ENCODE peak calls at places on chromosome 19, in four cellular contexts. One of them, this sample, is unnamed.

GRCh38 chr19:9306443-9306842 is 3.2 kb downstream of the ZNF699 start:
- DNase-seq in tibial nerve: no peak
- DNase-seq in heart left ventricle: no peak
- DNase-seq in spleen: no peak
- DNase-seq in this sample: no peak

GRCh38 chr19:46186101-46186716 is 38.2 kb downstream of the IGFL2 start:
- DNase-seq in tibial nerve: no peak
- DNase-seq in heart left ventricle: no peak
- DNase-seq in spleen: no peak
- DNase-seq in this sample: no peak

GRCh38 chr19:2328401-2329161 is at the start of the genes LSM7 and SPPL2B:
- DNase-seq in tibial nerve: peak; percentile 83
- DNase-seq in heart left ventricle: peak; percentile 93
- DNase-seq in spleen: peak; percentile 97
- DNase-seq in this sample: peak; percentile 89

GRCh38 chr19:2691951-2692350 is 10.5 kb downstream of the GNG7 start:
- DNase-seq in tibial nerve: no peak
- DNase-seq in heart left ventricle: no peak
- DNase-seq in spleen: no peak
- DNase-seq in this sample: no peak

GRCh38 chr19:42965204-42965603 is 28.2 kb upstream of the PSG7 start:
- DNase-seq in tibial nerve: no peak
- DNase-seq in heart left ventricle: no peak
- DNase-seq in spleen: no peak
- DNase-seq in this sample: no peak

GRCh38 chr19:38739440-38740251 is 4.6 kb downstream of the CAPN12 start:
- DNase-seq in tibial nerve: no peak
- DNase-seq in heart left ventricle: no peak
- DNase-seq in spleen: peak; percentile 73
- DNase-seq in this sample: no peak

GRCh38 chr19:15265849-15266248 is 33.6 kb upstream of the EPHX3 start:
- DNase-seq in tibial nerve: peak; percentile 84
- DNase-seq in heart left ventricle: peak; percentile 86
- DNase-seq in spleen: peak; percentile 83
- DNase-seq in this sample: peak; percentile 96

GRCh38 chr19:46716013-46716671 is 772 bp downstream of the PRKD2 start:
- DNase-seq in tibial nerve: no peak
- DNase-seq in heart left ventricle: peak; percentile 33
- DNase-seq in spleen: peak; percentile 87
- DNase-seq in this sample: peak; percentile 32

GRCh38 chr19:21910318-21910717 is 74.3 kb upstream of the ZNF43 start:
- DNase-seq in tibial nerve: no peak
- DNase-seq in heart left ventricle: no peak
- DNase-seq in spleen: no peak
- DNase-seq in this sample: no peak

GRCh38 chr19:38653028-38653571 is 5.7 kb downstream of the ACTN4 start:
- DNase-seq in tibial nerve: no peak
- DNase-seq in heart left ventricle: no peak
- DNase-seq in spleen: no peak
- DNase-seq in this sample: no peak

GRCh38 chr19:2848625-2849024 is 7.3 kb downstream of the ZNF555 start:
- DNase-seq in tibial nerve: no peak
- DNase-seq in heart left ventricle: no peak
- DNase-seq in spleen: no peak
- DNase-seq in this sample: no peak

GRCh38 chr19:4657835-4658234 is 12.3 kb downstream of the MYDGF start:
- DNase-seq in tibial nerve: no peak
- DNase-seq in heart left ventricle: no peak
- DNase-seq in spleen: no peak
- DNase-seq in this sample: no peak

GRCh38 chr19:7004313-7004931 is 16.8 kb downstream of the MBD3L2B start:
- DNase-seq in tibial nerve: no peak
- DNase-seq in heart left ventricle: no peak
- DNase-seq in spleen: no peak
- DNase-seq in this sample: no peak

GRCh38 chr19:54430306-54431254 is 15.3 kb downstream of the TTYH1 start:
- DNase-seq in tibial nerve: no peak
- DNase-seq in heart left ventricle: peak; percentile 70
- DNase-seq in spleen: peak; percentile 86
- DNase-seq in this sample: peak; percentile 29

GRCh38 chr19:29385191-29385795 is 140.5 kb upstream of the VSTM2B start:
- DNase-seq in tibial nerve: no peak
- DNase-seq in heart left ventricle: no peak
- DNase-seq in spleen: peak; percentile 40
- DNase-seq in this sample: no peak

GRCh38 chr19:33797821-33798633 is 1.4 kb downstream of the KCTD15 start:
- DNase-seq in tibial nerve: no peak
- DNase-seq in heart left ventricle: peak; percentile 83
- DNase-seq in spleen: no peak
- DNase-seq in this sample: peak; percentile 73

GRCh38 chr19:5090780-5091575 is 122.1 kb downstream of the KDM4B start:
- DNase-seq in tibial nerve: no peak
- DNase-seq in heart left ventricle: peak; percentile 56
- DNase-seq in spleen: no peak
- DNase-seq in this sample: peak; percentile 80

GRCh38 chr19:17214531-17215124 is 529 bp upstream of the USE1 start:
- DNase-seq in tibial nerve: no peak
- DNase-seq in heart left ventricle: no peak
- DNase-seq in spleen: peak; percentile 75
- DNase-seq in this sample: no peak

GRCh38 chr19:6424190-6424938 is at the start of gene KHSRP:
- DNase-seq in tibial nerve: no peak
- DNase-seq in heart left ventricle: peak; percentile 51
- DNase-seq in spleen: no peak
- DNase-seq in this sample: no peak

GRCh38 chr19:31139871-31140505 is 209.2 kb downstream of the TSHZ3 start:
- DNase-seq in tibial nerve: no peak
- DNase-seq in heart left ventricle: no peak
- DNase-seq in spleen: no peak
- DNase-seq in this sample: peak; percentile 74

GRCh38 chr19:4083677-4084546 is 17.2 kb upstream of the ZBTB7A start:
- DNase-seq in tibial nerve: no peak
- DNase-seq in heart left ventricle: peak; percentile 58
- DNase-seq in spleen: peak; percentile 88
- DNase-seq in this sample: no peak

GRCh38 chr19:7738023-7738422 is 6.1 kb upstream of the CLEC4G start:
- DNase-seq in tibial nerve: no peak
- DNase-seq in heart left ventricle: no peak
- DNase-seq in spleen: no peak
- DNase-seq in this sample: no peak

GRCh38 chr19:2619076-2619475 is 83.4 kb downstream of the GNG7 start:
- DNase-seq in tibial nerve: no peak
- DNase-seq in heart left ventricle: no peak
- DNase-seq in spleen: no peak
- DNase-seq in this sample: no peak

GRCh38 chr19:42271045-42271419 is 2.0 kb downstream of the CIC start:
- DNase-seq in tibial nerve: no peak
- DNase-seq in heart left ventricle: peak; percentile 18
- DNase-seq in spleen: no peak
- DNase-seq in this sample: peak; percentile 44

GRCh38 chr19:28687296-28687695 is 525.7 kb downstream of the UQCRFS1 start:
- DNase-seq in tibial nerve: no peak
- DNase-seq in heart left ventricle: no peak
- DNase-seq in spleen: no peak
- DNase-seq in this sample: no peak

GRCh38 chr19:54133312-54133956 is 4.1 kb upstream of the CNOT3 start:
- DNase-seq in tibial nerve: no peak
- DNase-seq in heart left ventricle: no peak
- DNase-seq in spleen: no peak
- DNase-seq in this sample: no peak

GRCh38 chr19:3452456-3453068 is 27.8 kb downstream of the SMIM24 start:
- DNase-seq in tibial nerve: no peak
- DNase-seq in heart left ventricle: no peak
- DNase-seq in spleen: no peak
- DNase-seq in this sample: no peak

GRCh38 chr19:3506384-3507340 is 551 bp downstream of the FZR1 start:
- DNase-seq in tibial nerve: no peak
- DNase-seq in heart left ventricle: no peak
- DNase-seq in spleen: no peak
- DNase-seq in this sample: peak; percentile 43

GRCh38 chr19:42282036-42282762 is 13.1 kb downstream of the CIC start:
- DNase-seq in tibial nerve: no peak
- DNase-seq in heart left ventricle: no peak
- DNase-seq in spleen: peak; percentile 81
- DNase-seq in this sample: no peak

GRCh38 chr19:2015611-2015950 is at the start of gene BTBD2:
- DNase-seq in tibial nerve: no peak
- DNase-seq in heart left ventricle: peak; percentile 67
- DNase-seq in spleen: no peak
- DNase-seq in this sample: peak; percentile 52

GRCh38 chr19:42351079-42351735 is 25.8 kb downstream of the MEGF8 start:
- DNase-seq in tibial nerve: no peak
- DNase-seq in heart left ventricle: no peak
- DNase-seq in spleen: no peak
- DNase-seq in this sample: no peak

GRCh38 chr19:50475736-50476223 is 527 bp upstream of the EMC10 start:
- DNase-seq in tibial nerve: no peak
- DNase-seq in heart left ventricle: no peak
- DNase-seq in spleen: no peak
- DNase-seq in this sample: no peak

GRCh38 chr19:3386447-3387234 is 20.3 kb downstream of the NFIC start:
- DNase-seq in tibial nerve: no peak
- DNase-seq in heart left ventricle: peak; percentile 63
- DNase-seq in spleen: no peak
- DNase-seq in this sample: no peak

GRCh38 chr19:58278156-58279041 is at the start of gene ZNF8:
- DNase-seq in tibial nerve: peak; percentile 89
- DNase-seq in heart left ventricle: peak; percentile 98
- DNase-seq in spleen: peak; percentile 98
- DNase-seq in this sample: peak; percentile 97
- TF ChIP-seq POLR2A in tibial nerve: peak; percentile 46
- TF ChIP-seq POLR2A in heart left ventricle: peak; percentile 72
- TF ChIP-seq POLR2A in spleen: peak; percentile 66
- TF ChIP-seq POLR2A in this sample: peak; percentile 78

GRCh38 chr19:49445997-49446396 is 4.7 kb upstream of the SLC17A7 start:
- DNase-seq in tibial nerve: no peak
- DNase-seq in heart left ventricle: no peak
- DNase-seq in spleen: no peak
- DNase-seq in this sample: no peak
- H3K4me1 ChIP-seq in tibial nerve: no peaks in the 10 kb centered on the region
- H3K4me1 ChIP-seq in heart left ventricle: no peaks in the 10 kb centered on the region
- H3K4me1 ChIP-seq in spleen: peaks cover 54% of the 10 kb centered on the region
- H3K4me1 ChIP-seq in this sample: peaks cover 5% of the 10 kb centered on the region

GRCh38 chr19:858868-859843 is at the start of gene CFD:
- DNase-seq in tibial nerve: peak; percentile 70
- DNase-seq in heart left ventricle: peak; percentile 72
- DNase-seq in spleen: peak; percentile 91
- DNase-seq in this sample: no peak
- TF ChIP-seq POLR2A in tibial nerve: peak; percentile 69
- TF ChIP-seq POLR2A in heart left ventricle: peak; percentile 67
- TF ChIP-seq POLR2A in spleen: no peak
- TF ChIP-seq POLR2A in this sample: no peak

DNA sequence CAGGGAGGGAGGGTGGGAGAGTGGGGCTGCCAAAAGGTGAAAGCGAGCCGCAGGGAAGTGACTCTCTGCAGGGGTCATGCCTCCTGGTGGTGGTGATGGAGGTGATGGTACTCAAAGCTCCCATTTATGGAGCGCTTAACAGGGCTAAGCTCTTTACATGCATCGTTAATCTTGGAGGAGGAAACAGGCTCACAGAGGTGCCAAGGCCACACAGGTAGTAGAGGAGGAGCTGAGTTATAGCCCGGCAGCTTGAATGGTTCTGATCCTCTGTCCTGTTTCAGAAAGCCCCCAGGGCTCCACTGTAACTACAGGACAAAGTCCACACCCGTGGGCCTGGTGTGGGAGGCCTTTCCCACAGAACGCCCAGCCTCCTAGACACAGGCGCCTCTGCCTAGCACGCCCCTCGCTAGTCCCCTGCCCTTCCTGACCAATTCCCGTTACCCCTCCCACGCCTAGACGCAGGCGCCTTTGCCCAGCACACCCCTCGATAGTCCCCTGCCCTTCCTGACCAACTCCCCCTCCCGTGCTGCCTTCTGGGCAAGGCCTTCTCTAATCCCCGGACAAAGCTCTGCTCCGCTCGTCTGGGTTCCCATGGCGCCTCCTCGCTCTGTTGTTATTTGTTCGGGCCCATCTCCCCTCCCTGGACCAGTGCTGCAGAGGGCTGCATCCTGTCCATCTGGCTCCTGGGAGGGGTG is 10.8 kb downstream of the PPP1R37 start:
- DNase-seq in tibial nerve: no peak
- DNase-seq in heart left ventricle: no peak
- DNase-seq in spleen: no peak
- DNase-seq in this sample: peak; percentile 68
- H3K4me1 ChIP-seq in tibial nerve: peaks cover 20% of the 10 kb centered on the region
- H3K4me1 ChIP-seq in heart left ventricle: peaks cover 35% of the 10 kb centered on the region
- H3K4me1 ChIP-seq in spleen: peaks cover 77% of the 10 kb centered on the region
- H3K4me1 ChIP-seq in this sample: peaks cover 21% of the 10 kb centered on the region

GRCh38 chr19:11264452-11265176 is 2.3 kb upstream of the DOCK6 start:
- DNase-seq in tibial nerve: no peak
- DNase-seq in heart left ventricle: peak; percentile 81
- DNase-seq in spleen: no peak
- DNase-seq in this sample: peak; percentile 97
- TF ChIP-seq POLR2A in tibial nerve: no peak
- TF ChIP-seq POLR2A in heart left ventricle: peak; percentile 38
- TF ChIP-seq POLR2A in spleen: no peak
- TF ChIP-seq POLR2A in this sample: no peak

GRCh38 chr19:56107626-56108351 is 13.3 kb downstream of the ZNF787 start:
- DNase-seq in tibial nerve: no peak
- DNase-seq in heart left ventricle: no peak
- DNase-seq in spleen: peak; percentile 72
- DNase-seq in this sample: peak; percentile 62

GRCh38 chr19:56106397-56106849 is 14.7 kb downstream of the ZNF787 start:
- DNase-seq in tibial nerve: no peak
- DNase-seq in heart left ventricle: no peak
- DNase-seq in spleen: peak; percentile 77
- DNase-seq in this sample: no peak

GRCh38 chr19:56108447-56109195 is 12.5 kb downstream of the ZNF787 start:
- DNase-seq in tibial nerve: no peak
- DNase-seq in heart left ventricle: peak; percentile 47
- DNase-seq in spleen: no peak
- DNase-seq in this sample: peak; percentile 78

GRCh38 chr19:56105090-56105701 is 15.9 kb downstream of the ZNF787 start:
- DNase-seq in tibial nerve: peak; percentile 52
- DNase-seq in heart left ventricle: peak; percentile 59
- DNase-seq in spleen: peak; percentile 92
- DNase-seq in this sample: peak; percentile 95

DNA sequence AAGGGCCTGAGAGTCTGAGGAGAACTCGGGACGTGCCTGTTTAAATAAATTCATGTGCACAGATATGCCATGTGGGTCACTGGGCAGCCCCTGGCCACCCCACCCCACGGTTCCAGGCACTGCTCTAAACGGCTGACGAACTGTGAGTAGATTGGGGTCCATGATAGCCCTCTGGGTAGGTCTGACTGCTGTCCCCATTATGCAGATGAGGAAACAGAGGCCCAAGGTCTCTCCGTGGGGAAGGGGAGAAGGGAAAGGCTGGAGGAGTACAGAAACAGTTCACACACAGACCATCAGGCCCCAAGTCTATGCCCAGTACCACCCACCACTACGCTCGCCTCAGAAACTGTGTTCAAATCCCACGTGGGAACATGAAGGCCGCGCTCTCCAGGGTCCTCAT is 14.1 kb downstream of the ZNF787 start:
- DNase-seq in tibial nerve: no peak
- DNase-seq in heart left ventricle: no peak
- DNase-seq in spleen: no peak
- DNase-seq in this sample: no peak
- H3K4me1 ChIP-seq in tibial nerve: peaks cover 67% of the 10 kb centered on the region
- H3K4me1 ChIP-seq in heart left ventricle: peaks cover 54% of the 10 kb centered on the region
- H3K4me1 ChIP-seq in spleen: peaks cover 93% of the 10 kb centered on the region
- H3K4me1 ChIP-seq in this sample: peaks cover 75% of the 10 kb centered on the region